ENCODE peak calls at places on chromosomes 2 and 18, in five cellular contexts. W is IMR-90, M is neural progenitor cell, U is astrocyte of the spinal cord, X is AG09319. Q is an unnamed sample.

GRCh38 chr18:70319185-70319584 is 30.3 kb downstream of the SOCS6 start:
- DNase-seq in M (no peak), W (no peak), U (no peak), X (no peak), Q (no peak)

GRCh38 chr2:37349376-37349775 is 4.9 kb downstream of the QPCT start:
- DNase-seq in W (no peak), M (peak; percentile 21), U (no peak), X (no peak), Q (no peak)

GRCh38 chr2:216692636-216693413 is 2.5 kb downstream of the IGFBP5 start:
- DNase-seq in X (peak; percentile 52), W (peak; percentile 81), U (peak; percentile 71), M (peak; percentile 94), Q (no peak)

GRCh38 chr2:96954490-96954846 is 31.9 kb downstream of the FAM178B start:
- DNase-seq in W (peak; percentile 20), M (no peak), X (no peak), U (no peak), Q (no peak)

GRCh38 chr18:54776282-54776977 is 51.8 kb upstream of the RAB27B start:
- DNase-seq in M (no peak), W (peak; percentile 99), U (peak; percentile 99), X (peak; percentile 93), Q (no peak)

GRCh38 chr2:159124441-159124911 is 156.0 kb downstream of the TANC1 start:
- DNase-seq in M (no peak), X (peak; percentile 61), W (peak; percentile 92), U (peak; percentile 94), Q (peak; percentile 64)

GRCh38 chr2:68426885-68427579 is 40.1 kb downstream of the FBXO48 start:
- DNase-seq in M (no peak), U (peak; percentile 29), X (peak; percentile 38), W (peak; percentile 72), Q (peak; percentile 71)

GRCh38 chr2:223251656-223252229 is 199.8 kb downstream of the KCNE4 start:
- DNase-seq in M (no peak), U (no peak), X (no peak), W (no peak), Q (no peak)

GRCh38 chr2:177078416-177078815 is 134.2 kb upstream of the HNRNPA3 start:
- DNase-seq in W (peak; percentile 3), M (no peak), U (no peak), X (no peak), Q (no peak)

GRCh38 chr2:10123281-10123680 is 742 bp downstream of the RRM2 start:
- DNase-seq in X (no peak), M (peak; percentile 24), U (no peak), W (no peak), Q (no peak)

GRCh38 chr18:9104244-9104901 is 1.9 kb downstream of the NDUFV2 start:
- DNase-seq in X (no peak), W (no peak), U (no peak), M (no peak), Q (no peak)

GRCh38 chr2:156215656-156216055 is 116.9 kb downstream of the NR4A2 start:
- DNase-seq in W (no peak), X (no peak), U (no peak), M (no peak), Q (no peak)

GRCh38 chr18:10291568-10291981 is 162.9 kb upstream of the APCDD1 start:
- DNase-seq in M (peak; percentile 20), X (no peak), W (peak; percentile 28), U (peak; percentile 12), Q (no peak)

GRCh38 chr2:215386566-215386965 is 49.3 kb downstream of the FN1 start:
- DNase-seq in M (no peak), W (no peak), X (no peak), U (no peak), Q (no peak)

GRCh38 chr2:110099471-110100225 is 16.0 kb downstream of the MALL start:
- DNase-seq in X (no peak), U (no peak), W (no peak), M (no peak), Q (no peak)

GRCh38 chr2:162243305-162243693 is at the start of gene FAP:
- DNase-seq in X (peak; percentile 89), M (peak; percentile 44), U (peak; percentile 94), W (peak; percentile 95), Q (no peak)

GRCh38 chr2:172995323-172996244 is 80.1 kb upstream of the MAP3K20 start:
- DNase-seq in X (peak; percentile 83), W (peak; percentile 91), M (no peak), U (peak; percentile 78), Q (no peak)

GRCh38 chr18:57116598-57117132 is 30.2 kb upstream of the BOD1L2 start:
- DNase-seq in U (no peak), W (no peak), M (no peak), X (no peak), Q (no peak)

DNA sequence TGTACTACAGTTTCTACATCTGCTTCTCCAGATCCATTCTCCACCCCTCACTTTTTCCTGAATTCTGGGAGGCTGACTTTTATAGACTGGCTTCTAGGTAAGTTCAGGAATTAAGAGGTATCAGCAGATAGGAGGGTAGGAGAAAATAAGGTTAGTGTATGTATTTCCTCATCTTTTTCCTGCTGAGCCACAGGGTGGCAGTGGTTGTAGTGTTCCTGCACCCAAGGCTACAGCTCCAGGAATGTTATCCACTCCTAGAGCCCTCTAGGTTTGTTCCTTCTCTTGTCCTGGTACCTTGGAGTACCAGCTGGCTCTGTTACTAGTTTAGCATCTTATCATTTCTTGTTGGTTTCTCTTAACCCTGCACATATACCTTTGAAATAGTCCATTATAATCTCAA is 40.7 kb upstream of the C2orf66 start:
- DNase-seq in M (peak; percentile 11), W (peak; percentile 45), U (peak; percentile 43), X (no peak), Q (no peak)
- TF ChIP-seq CTCF in M (peak; percentile 12), W (peak; percentile 48), U (peak; percentile 59), X (peak; percentile 35), Q (no peak)

DNA sequence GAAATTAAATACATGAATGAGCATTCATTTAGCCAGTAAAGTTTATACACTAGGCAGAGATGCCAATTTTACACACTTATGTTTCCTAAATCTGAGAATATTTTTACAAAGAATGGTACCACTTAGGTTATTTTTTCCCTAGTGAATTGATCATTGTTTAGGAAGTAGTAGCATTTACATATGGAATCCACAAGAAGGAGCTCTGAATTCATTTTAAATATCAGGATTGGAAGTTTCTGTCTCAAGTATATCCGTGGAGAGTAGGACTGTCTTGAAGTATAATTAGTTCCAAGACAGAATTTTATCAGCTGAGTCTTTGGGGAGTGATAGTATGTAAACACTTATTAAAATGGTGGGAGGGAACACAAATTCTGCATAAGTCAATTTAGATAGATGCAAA is 82.2 kb upstream of the FAM98A start:
- DNase-seq in W (peak; percentile 7), U (peak; percentile 32), X (no peak), M (no peak), Q (no peak)
- TF ChIP-seq CTCF in W (peak; percentile 38), U (peak; percentile 29), X (peak; percentile 9), M (peak; percentile 64), Q (no peak)

GRCh38 chr2:59584958-59585357 is 968.5 kb downstream of the BCL11A start:
- DNase-seq in W (no peak), U (no peak), M (peak; percentile 58), X (no peak), Q (no peak)
- TF ChIP-seq CTCF in W (no peak), U (no peak), M (peak; percentile 60), X (no peak), Q (no peak)

DNA sequence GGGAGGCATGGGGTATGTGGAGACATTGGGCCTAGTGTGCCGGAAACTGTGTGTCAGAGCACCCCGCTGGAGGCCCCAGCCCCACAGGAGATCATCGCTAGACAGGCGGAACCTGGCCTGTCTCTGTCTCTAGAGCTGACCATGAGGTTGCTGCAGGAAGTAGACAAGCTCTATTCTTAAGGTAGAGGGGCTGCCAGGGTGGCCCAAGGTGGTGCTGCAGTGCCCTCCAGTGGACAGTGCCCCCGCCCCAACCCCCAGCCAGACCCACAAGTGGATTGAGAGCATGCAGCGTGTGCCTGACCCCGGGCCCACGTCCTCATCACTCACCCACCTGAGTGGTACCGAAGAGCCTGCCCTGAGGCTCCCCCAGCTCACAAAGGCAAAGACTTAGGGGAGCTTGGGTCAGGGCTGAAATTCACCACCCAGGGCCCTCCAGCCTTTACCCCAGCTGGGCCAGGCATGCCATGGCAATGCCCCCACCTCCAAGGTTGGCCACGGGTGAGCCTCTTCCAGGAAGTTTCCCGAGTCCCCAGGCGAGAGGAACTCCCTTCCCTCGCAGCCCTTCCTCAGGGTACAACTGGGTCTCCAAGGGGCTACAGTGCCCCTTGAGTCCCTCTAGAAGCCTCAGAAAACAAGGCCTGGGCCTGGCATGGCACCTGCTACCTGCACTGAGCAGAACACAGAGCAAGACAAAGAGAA is 155.0 kb downstream of the TTC32 start:
- DNase-seq in W (peak; percentile 25), M (peak; percentile 72), U (peak; percentile 36), X (no peak), Q (no peak)
- TF ChIP-seq CTCF in W (peak; percentile 50), M (peak; percentile 72), U (peak; percentile 45), X (peak; percentile 39), Q (no peak)

GRCh38 chr2:65252640-65253039 is 25.0 kb downstream of the ACTR2 start:
- DNase-seq in X (no peak), U (no peak), W (no peak), M (no peak), Q (no peak)

GRCh38 chr2:65261676-65262075 is 34.0 kb downstream of the ACTR2 start:
- DNase-seq in X (no peak), U (no peak), W (peak; percentile 23), M (no peak), Q (no peak)

GRCh38 chr2:65256088-65256487 is 28.5 kb downstream of the ACTR2 start:
- DNase-seq in M (no peak), X (no peak), U (no peak), W (no peak), Q (no peak)
- TF ChIP-seq CTCF in M (peak; percentile 23), X (no peak), U (peak; percentile 22), W (peak; percentile 18), Q (peak; percentile 25)

DNA sequence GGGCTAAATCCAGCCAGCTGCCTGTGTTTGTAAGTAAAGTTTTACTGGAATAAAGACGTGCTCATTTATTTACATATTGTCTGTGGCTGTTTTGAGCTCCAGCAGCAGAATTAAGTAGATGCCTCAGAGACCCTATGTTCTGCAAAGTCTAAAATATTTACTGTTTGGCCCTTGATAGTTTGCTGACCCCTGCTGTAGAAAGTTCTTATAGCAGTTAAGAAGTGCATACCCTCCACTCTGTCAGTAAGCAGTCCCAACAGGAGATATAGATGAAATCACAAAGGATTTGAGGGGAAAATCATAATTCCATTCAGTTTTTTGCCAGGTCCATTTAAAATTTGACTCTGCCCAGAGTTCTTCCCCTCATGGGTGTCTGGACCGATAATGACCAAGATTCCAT is 50.1 kb upstream of the ITM2C start:
- DNase-seq in X (no peak), M (peak; percentile 22), U (peak; percentile 38), W (peak; percentile 47), Q (no peak)
- TF ChIP-seq CTCF in X (peak; percentile 52), M (peak; percentile 53), U (peak; percentile 56), W (peak; percentile 54), Q (peak; percentile 36)